ENCODE peak calls at places on chromosomes 2 and 18, in ten cellular contexts. G, R, Z, W, E, L, Y, N, U and J are unnamed samples. For H3K4me1 and H3K36me3, the result is how much of the 10 kb centered on the place peaks cover.

GRCh38 chr2:14288016-14288415 is 344.5 kb upstream of the LRATD1 start:
- DNase-seq in G (no peak), R (no peak), Z (no peak), W (no peak), E (no peak), L (peak), Y (no peak), N (peak), U (no peak), J (no peak)

GRCh38 chr2:210458395-210458794 is 18.2 kb downstream of the LANCL1 start:
- DNase-seq in G (no peak), R (no peak), Z (no peak), W (no peak), E (no peak), L (no peak), Y (no peak), N (no peak), U (no peak), J (no peak)

GRCh38 chr18:354456-354855 is 86.6 kb upstream of the THOC1 start:
- DNase-seq in G (no peak), R (peak), Z (no peak), W (no peak), E (no peak), L (no peak), Y (no peak), N (no peak), U (no peak), J (no peak)

GRCh38 chr2:54673501-54673998 is 49.9 kb upstream of the EML6 start:
- DNase-seq in G (no peak), R (no peak), Z (no peak), W (peak), E (peak), L (no peak), Y (peak), N (no peak), U (peak), J (no peak)

GRCh38 chr18:10465157-10465990 is 10.9 kb downstream of the APCDD1 start:
- DNase-seq in G (no peak), R (peak), Z (no peak), W (no peak), E (no peak), L (no peak), Y (no peak), N (no peak), U (no peak), J (no peak)

GRCh38 chr2:230942920-230943896 is 18.2 kb upstream of the GPR55 start:
- DNase-seq in G (no peak), R (no peak), Z (no peak), W (no peak), E (no peak), L (no peak), Y (peak), N (no peak), U (no peak), J (no peak)

GRCh38 chr2:170972508-170973224 is 43.6 kb downstream of the GORASP2 start:
- DNase-seq in G (no peak), R (no peak), Z (no peak), W (no peak), E (no peak), L (no peak), Y (peak), N (no peak), U (no peak), J (no peak)

GRCh38 chr2:122077114-122077513 is 321.7 kb downstream of the TSN start:
- DNase-seq in G (no peak), R (no peak), Z (no peak), W (no peak), E (no peak), L (no peak), Y (no peak), N (no peak), U (no peak), J (no peak)

GRCh38 chr2:137096693-137097092 is 331.3 kb downstream of the THSD7B start:
- DNase-seq in G (no peak), R (no peak), Z (no peak), W (no peak), E (no peak), L (no peak), Y (no peak), N (no peak), U (no peak), J (peak)

GRCh38 chr2:217065695-217066405 is 206.0 kb upstream of the TNP1 start:
- DNase-seq in G (no peak), R (peak), Z (no peak), W (no peak), E (peak), L (peak), Y (no peak), N (peak), U (no peak), J (no peak)

GRCh38 chr18:48736861-48737260 is 198.0 kb downstream of the CTIF start:
- DNase-seq in G (no peak), R (no peak), Z (no peak), W (no peak), E (no peak), L (no peak), Y (no peak), N (no peak), U (no peak), J (no peak)

DNA sequence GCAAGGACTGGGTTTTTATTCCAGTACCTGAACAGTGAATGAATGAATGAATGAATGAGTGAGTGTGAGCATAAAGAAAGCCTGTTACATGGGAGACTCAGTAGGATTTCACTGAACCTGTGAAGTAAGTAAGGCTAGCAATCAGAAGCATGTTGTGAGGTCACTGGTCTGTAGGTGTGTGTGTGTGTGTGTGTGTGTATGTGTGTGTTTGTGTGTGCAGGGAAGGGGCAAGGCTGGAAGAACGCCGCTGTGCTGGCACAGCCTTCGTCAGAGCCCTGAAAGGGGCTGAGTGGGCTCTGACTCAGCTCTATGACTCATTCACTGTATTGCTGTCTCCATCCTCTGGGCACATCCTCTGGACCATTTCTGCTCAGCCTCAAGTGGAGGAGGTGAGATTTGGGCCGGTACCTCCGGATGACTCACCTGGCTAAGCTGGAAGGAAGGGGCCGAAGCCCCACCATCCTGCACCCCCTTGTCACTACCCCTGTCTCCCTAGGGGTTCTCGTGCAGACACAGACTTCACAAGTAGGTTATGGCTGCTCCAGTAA is 51.4 kb upstream of the MRPL33 start:
- DNase-seq in G (no peak), R (peak), Z (peak), W (no peak), E (peak), L (peak), Y (peak), N (peak), U (peak), J (no peak)
- H3K4me1 ChIP-seq in G (under half), R (under half), Z (under half), W (under half), E (under half), L (under half), Y (under half), N (half or more), U (under half), J (under half)

GRCh38 chr2:15506231-15506819 is 54.8 kb downstream of the NBAS start:
- DNase-seq in G (no peak), R (no peak), Z (no peak), W (no peak), E (peak), L (no peak), Y (no peak), N (no peak), U (no peak), J (no peak)
- H3K36me3 ChIP-seq in G (half or more), R (half or more), Z (under half), W (under half), E (under half), L (under half), Y (half or more), N (under half), U (under half), J (under half)

GRCh38 chr2:64025741-64026140 is 6.5 kb upstream of the VPS54 start:
- DNase-seq in G (no peak), R (no peak), Z (no peak), W (no peak), E (no peak), L (no peak), Y (peak), N (no peak), U (no peak), J (no peak)
- H3K4me1 ChIP-seq in G (under half), R (under half), Z (under half), W (under half), E (under half), L (under half), Y (under half), N (under half), U (under half), J (under half)

GRCh38 chr2:238174701-238175100 is 15.9 kb downstream of the ERFE start:
- DNase-seq in G (no peak), R (no peak), Z (no peak), W (no peak), E (no peak), L (no peak), Y (no peak), N (no peak), U (no peak), J (no peak)

GRCh38 chr2:238182362-238182761 is 21.1 kb downstream of the ILKAP start:
- DNase-seq in G (no peak), R (no peak), Z (no peak), W (no peak), E (no peak), L (no peak), Y (no peak), N (peak), U (no peak), J (no peak)

GRCh38 chr2:238183846-238184245 is 19.6 kb downstream of the ILKAP start:
- DNase-seq in G (no peak), R (no peak), Z (no peak), W (no peak), E (no peak), L (no peak), Y (no peak), N (no peak), U (no peak), J (no peak)

GRCh38 chr2:238176565-238176964 is 17.8 kb downstream of the ERFE start:
- DNase-seq in G (no peak), R (peak), Z (no peak), W (no peak), E (peak), L (no peak), Y (no peak), N (no peak), U (no peak), J (no peak)

GRCh38 chr2:238180554-238180953 is 21.8 kb downstream of the ERFE start:
- DNase-seq in G (no peak), R (no peak), Z (no peak), W (no peak), E (no peak), L (no peak), Y (no peak), N (peak), U (no peak), J (no peak)
- H3K36me3 ChIP-seq in G (half or more), R (half or more), Z (half or more), W (under half), E (under half), L (under half), Y (half or more), N (half or more), U (under half), J (half or more)

GRCh38 chr18:46677609-46678470 is 20.8 kb upstream of the LOXHD1 start:
- DNase-seq in G (no peak), R (peak), Z (no peak), W (no peak), E (peak), L (no peak), Y (no peak), N (no peak), U (no peak), J (no peak)

GRCh38 chr18:46676162-46676830 is 19.3 kb upstream of the LOXHD1 start:
- DNase-seq in G (no peak), R (peak), Z (no peak), W (no peak), E (peak), L (no peak), Y (no peak), N (no peak), U (no peak), J (peak)

GRCh38 chr18:46679846-46680598 is 23.0 kb upstream of the LOXHD1 start:
- DNase-seq in G (no peak), R (no peak), Z (no peak), W (no peak), E (no peak), L (no peak), Y (no peak), N (no peak), U (no peak), J (no peak)

GRCh38 chr18:46680784-46681695 is 24.0 kb upstream of the LOXHD1 start:
- DNase-seq in G (no peak), R (no peak), Z (no peak), W (no peak), E (no peak), L (no peak), Y (no peak), N (no peak), U (no peak), J (no peak)

GRCh38 chr18:46678785-46679404 is 21.9 kb upstream of the LOXHD1 start:
- DNase-seq in G (no peak), R (no peak), Z (no peak), W (no peak), E (no peak), L (no peak), Y (no peak), N (no peak), U (no peak), J (no peak)
- H3K4me1 ChIP-seq in G (under half), R (under half), Z (under half), W (under half), E (under half), L (under half), Y (under half), N (under half), U (under half), J (under half)

DNA sequence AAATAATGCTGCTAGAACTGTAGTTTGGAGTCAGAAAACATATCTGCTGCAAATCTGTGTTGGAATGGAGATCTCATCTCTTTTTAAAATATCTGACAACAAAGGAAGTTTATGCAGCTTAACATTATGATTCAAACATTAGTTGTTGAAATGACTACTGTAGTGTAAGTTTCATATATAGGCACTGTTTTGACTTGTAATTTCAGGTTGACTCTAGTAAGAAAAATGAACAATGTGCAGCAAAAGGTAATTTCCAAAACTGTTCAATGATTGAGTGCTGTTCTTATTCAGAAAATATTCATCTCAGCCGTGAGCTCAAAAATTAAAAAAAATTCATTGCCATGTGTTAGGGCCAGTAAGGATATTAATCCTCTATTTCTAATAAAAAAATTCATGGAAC is 48.5 kb downstream of the CCDC138 start:
- DNase-seq in G (no peak), R (no peak), Z (no peak), W (no peak), E (no peak), L (no peak), Y (peak), N (no peak), U (no peak), J (no peak)
- H3K36me3 ChIP-seq in G (under half), R (under half), Z (under half), W (under half), E (under half), L (under half), Y (under half), N (under half), U (under half), J (under half)

GRCh38 chr2:43302311-43303051 is 76.1 kb upstream of the ZFP36L2 start:
- DNase-seq in G (no peak), R (no peak), Z (no peak), W (no peak), E (no peak), L (no peak), Y (no peak), N (no peak), U (no peak), J (no peak)
- H3K4me1 ChIP-seq in G (under half), R (under half), Z (under half), W (half or more), E (under half), L (under half), Y (under half), N (under half), U (under half), J (under half)

DNA sequence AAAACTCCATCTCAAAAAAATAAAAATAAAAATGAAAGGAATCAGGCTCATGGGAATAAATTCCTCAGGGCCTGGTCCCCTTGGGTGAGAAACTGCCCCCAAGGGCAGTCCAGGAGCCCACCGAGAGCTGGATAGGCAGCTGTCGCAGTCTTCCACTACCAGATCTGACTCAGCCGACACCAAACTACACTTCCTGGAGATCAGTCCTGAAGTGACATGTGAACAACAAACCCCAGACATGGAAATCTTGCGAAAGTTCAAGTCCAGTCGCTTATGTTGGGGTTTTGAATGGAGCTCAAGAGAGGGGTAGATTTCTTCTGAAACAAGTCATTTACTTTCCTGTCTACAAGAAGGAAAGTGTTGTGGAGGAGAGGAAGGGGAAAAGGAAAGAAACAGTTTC is 12.9 kb downstream of the ADCY3 start:
- DNase-seq in G (no peak), R (peak), Z (no peak), W (no peak), E (peak), L (no peak), Y (no peak), N (no peak), U (no peak), J (no peak)
- H3K36me3 ChIP-seq in G (under half), R (under half), Z (under half), W (under half), E (under half), L (under half), Y (under half), N (under half), U (under half), J (under half)

DNA sequence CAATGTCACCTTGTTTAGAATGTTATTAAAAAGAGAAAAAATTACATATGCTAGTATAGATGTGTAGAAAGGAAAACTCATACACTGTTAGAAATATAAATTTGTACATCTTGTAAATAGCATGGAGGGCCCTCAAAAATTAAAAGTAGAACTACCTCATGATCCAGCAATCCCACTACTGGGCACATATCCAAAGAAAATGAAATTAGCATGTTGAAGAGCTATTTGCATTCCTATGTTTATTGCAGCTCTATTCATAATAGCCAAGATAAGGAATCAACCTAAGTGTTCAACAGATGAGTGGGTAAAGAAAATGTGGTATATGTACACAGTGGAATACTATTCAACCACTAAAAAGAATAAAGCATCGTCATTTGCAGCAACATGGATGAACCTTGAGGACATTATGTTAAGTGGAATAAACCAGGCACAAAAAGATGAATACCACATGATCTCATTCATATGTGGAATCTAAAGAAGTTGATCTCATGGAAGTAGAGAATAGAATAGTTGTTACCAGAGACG is 251.5 kb upstream of the THUMPD2 start:
- DNase-seq in G (no peak), R (no peak), Z (no peak), W (no peak), E (no peak), L (no peak), Y (no peak), N (peak), U (no peak), J (no peak)
- H3K4me1 ChIP-seq in G (under half), R (under half), Z (under half), W (under half), E (under half), L (under half), Y (under half), N (under half), U (under half), J (under half)

GRCh38 chr2:61530365-61531148 is 7.6 kb downstream of the XPO1 start:
- DNase-seq in G (no peak), R (peak), Z (no peak), W (no peak), E (peak), L (no peak), Y (no peak), N (no peak), U (no peak), J (no peak)
- H3K36me3 ChIP-seq in G (half or more), R (under half), Z (under half), W (under half), E (under half), L (under half), Y (under half), N (half or more), U (under half), J (half or more)